ENCODE peak calls at places on chromosome 9, in five cellular contexts. F, R, P, B and Q are unnamed samples. For H3K4me1 and H3K27me3, the result is how much of the 10 kb centered on the place peaks cover.

GRCh38 chr9:98667241-98667640 is 41.5 kb downstream of the GABBR2 start:
- DNase-seq in F (no peak), R (no peak), P (no peak), B (no peak), Q (no peak)

GRCh38 chr9:3478549-3478953 is 47.2 kb downstream of the RFX3 start:
- DNase-seq in F (no peak), R (no peak), P (peak), B (peak), Q (peak)

GRCh38 chr9:34687631-34688030 is 3.4 kb downstream of the CCL19 start:
- DNase-seq in F (no peak), R (no peak), P (no peak), B (no peak), Q (no peak)

GRCh38 chr9:98678244-98678842 is 30.4 kb downstream of the GABBR2 start:
- DNase-seq in F (no peak), R (peak), P (no peak), B (peak), Q (peak)

GRCh38 chr9:68627594-68627993 is 77.4 kb upstream of the PIP5K1B start:
- DNase-seq in F (no peak), R (no peak), P (no peak), B (no peak), Q (peak)

GRCh38 chr9:129996161-129996849 is 46.7 kb downstream of the FNBP1 start:
- DNase-seq in F (no peak), R (no peak), P (no peak), B (peak), Q (no peak)

GRCh38 chr9:88183798-88184495 is 45.7 kb upstream of the SPATA31C2 start:
- DNase-seq in F (no peak), R (no peak), P (no peak), B (no peak), Q (no peak)

GRCh38 chr9:117414906-117415583 is at the start of gene ASTN2:
- DNase-seq in F (peak), R (no peak), P (no peak), B (no peak), Q (peak)

GRCh38 chr9:85610074-85610855 is 131.5 kb downstream of the AGTPBP1 start:
- DNase-seq in F (peak), R (peak), P (peak), B (peak), Q (peak)

GRCh38 chr9:90915693-90916092 is 114.1 kb downstream of the SYK start:
- DNase-seq in F (no peak), R (peak), P (no peak), B (peak), Q (peak)

GRCh38 chr9:109072133-109072692 is 47.5 kb downstream of the TMEM245 start:
- DNase-seq in F (no peak), R (no peak), P (no peak), B (no peak), Q (no peak)

GRCh38 chr9:36029765-36030528 is 6.8 kb upstream of the RECK start:
- DNase-seq in F (no peak), R (no peak), P (no peak), B (peak), Q (no peak)

GRCh38 chr9:137639303-137640051 is 20.7 kb downstream of the EHMT1 start:
- DNase-seq in F (no peak), R (no peak), P (peak), B (peak), Q (no peak)

GRCh38 chr9:75226403-75227139 is 138.3 kb downstream of the OSTF1 start:
- DNase-seq in F (no peak), R (peak), P (no peak), B (no peak), Q (no peak)

GRCh38 chr9:129490583-129491485 is 130.1 kb downstream of the C9orf50 start:
- DNase-seq in F (no peak), R (no peak), P (no peak), B (peak), Q (peak)

GRCh38 chr9:124188331-124189110 is 69.2 kb upstream of the NEK6 start:
- DNase-seq in F (no peak), R (no peak), P (no peak), B (no peak), Q (no peak)

GRCh38 chr9:87337335-87338074 is 160.2 kb upstream of the DAPK1 start:
- DNase-seq in F (peak), R (peak), P (no peak), B (peak), Q (no peak)

GRCh38 chr9:112884721-112885120 is 6.0 kb downstream of the SLC46A2 start:
- DNase-seq in F (no peak), R (no peak), P (no peak), B (no peak), Q (no peak)

GRCh38 chr9:75907329-75907728 is 16.9 kb downstream of the PCSK5 start:
- DNase-seq in F (no peak), R (no peak), P (no peak), B (no peak), Q (no peak)

GRCh38 chr9:136686794-136687711 is at the start of gene AGPAT2:
- DNase-seq in F (no peak), R (no peak), P (peak), B (peak), Q (peak)

GRCh38 chr9:28688172-28688571 is 1114.9 kb upstream of the C9orf72 start:
- DNase-seq in F (no peak), R (peak), P (no peak), B (no peak), Q (no peak)

GRCh38 chr9:121963542-121963995 is 129.5 kb downstream of the TTLL11 start:
- DNase-seq in F (no peak), R (no peak), P (no peak), B (peak), Q (no peak)

GRCh38 chr9:36301227-36301626 is 43.0 kb upstream of the GNE start:
- DNase-seq in F (no peak), R (no peak), P (no peak), B (no peak), Q (no peak)

GRCh38 chr9:78515108-78515507 is 218.2 kb downstream of the PSAT1 start:
- DNase-seq in F (no peak), R (no peak), P (no peak), B (no peak), Q (no peak)

GRCh38 chr9:114938687-114939575 is 8.5 kb upstream of the TNFSF8 start:
- DNase-seq in F (no peak), R (no peak), P (no peak), B (peak), Q (no peak)

GRCh38 chr9:132036521-132036920 is 43.1 kb downstream of the MED27 start:
- DNase-seq in F (no peak), R (no peak), P (no peak), B (no peak), Q (no peak)

GRCh38 chr9:18710089-18710488 is 236.1 kb downstream of the ADAMTSL1 start:
- DNase-seq in F (no peak), R (no peak), P (no peak), B (peak), Q (no peak)

GRCh38 chr9:134365115-134365596 is 38.9 kb downstream of the RXRA start:
- DNase-seq in F (no peak), R (no peak), P (no peak), B (no peak), Q (no peak)

GRCh38 chr9:134367796-134368490 is 41.7 kb downstream of the RXRA start:
- DNase-seq in F (no peak), R (no peak), P (no peak), B (no peak), Q (no peak)

GRCh38 chr9:134367061-134367460 is 40.8 kb downstream of the RXRA start:
- DNase-seq in F (no peak), R (no peak), P (no peak), B (no peak), Q (no peak)

GRCh38 chr9:134365791-134366222 is 39.6 kb downstream of the RXRA start:
- DNase-seq in F (peak), R (no peak), P (no peak), B (peak), Q (no peak)

DNA sequence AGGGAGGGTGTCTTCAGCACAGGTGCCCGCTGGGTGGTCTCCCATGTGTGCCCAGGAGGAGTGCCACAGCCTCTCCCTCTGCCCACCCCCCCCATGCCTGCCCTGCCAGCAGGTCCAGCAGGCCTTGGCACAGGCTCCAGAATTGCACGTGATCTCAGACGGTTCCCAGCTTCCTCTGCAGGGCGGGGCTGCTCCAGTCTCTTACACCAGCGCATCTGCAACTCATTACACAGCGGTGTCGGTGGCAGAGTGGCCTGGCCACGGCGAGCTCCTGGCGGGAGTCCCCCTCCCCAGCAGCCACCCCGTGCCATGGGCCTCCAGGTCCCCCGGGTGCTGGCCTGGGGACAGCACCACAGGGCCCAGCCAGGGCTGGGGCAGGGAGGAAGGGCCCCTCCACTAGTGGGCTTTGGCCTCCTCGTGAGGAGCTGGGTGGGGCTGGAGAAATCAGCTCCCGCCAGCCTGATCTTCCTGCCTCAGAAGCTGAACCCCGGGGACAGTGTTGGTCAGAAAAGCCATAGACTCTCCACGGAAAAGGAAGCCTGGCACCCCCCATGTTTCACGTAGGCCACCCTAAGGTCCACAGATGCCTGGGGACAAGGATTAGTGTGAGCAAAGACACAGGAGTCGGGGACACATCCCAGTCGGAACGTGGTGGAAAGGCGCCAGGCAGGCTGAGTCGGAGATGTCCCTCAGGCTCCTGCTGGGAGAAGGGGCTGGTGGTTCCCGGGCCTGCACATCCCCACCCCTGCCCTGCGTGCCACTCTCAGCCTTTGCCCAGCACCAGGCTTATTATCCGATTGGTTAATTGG is 40.2 kb downstream of the RXRA start:
- DNase-seq in F (no peak), R (no peak), P (no peak), B (peak), Q (peak)
- H3K4me3 ChIP-seq in F (no peak), R (no peak), P (no peak), B (peak), Q (no peak)

GRCh38 chr9:93220627-93221425 is 36.9 kb downstream of the WNK2 start:
- DNase-seq in F (no peak), R (no peak), P (no peak), B (no peak), Q (no peak)
- H3K4me1 ChIP-seq in F (under half), R (under half), P (under half), B (under half), Q (under half)

GRCh38 chr9:126650404-126650804 is 36.7 kb downstream of the LMX1B start:
- DNase-seq in F (no peak), R (no peak), P (no peak), B (no peak), Q (no peak)
- H3K27me3 ChIP-seq in F (under half), R (half or more), P (under half), B (under half), Q (under half)

DNA sequence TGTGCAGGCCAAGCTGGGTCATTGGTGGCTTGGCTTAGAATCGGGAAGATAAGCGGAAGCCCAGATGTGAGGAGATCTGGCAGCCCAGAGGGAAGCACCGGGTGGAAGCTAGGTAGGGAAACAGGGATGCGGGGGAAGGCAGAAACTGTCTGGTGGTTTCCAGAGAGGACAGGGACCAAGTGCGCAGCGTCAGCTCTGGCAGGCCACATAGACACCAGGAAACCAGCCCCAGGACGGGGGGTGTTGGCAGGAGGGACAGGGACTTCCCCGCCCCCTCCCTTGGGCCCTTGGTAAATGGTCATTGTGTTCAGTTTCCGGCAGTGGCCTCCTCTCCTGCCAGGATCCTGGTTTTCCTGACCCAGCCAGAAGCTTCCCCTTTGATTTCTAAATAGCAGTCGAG is 2.0 kb downstream of the RALGDS start:
- DNase-seq in F (no peak), R (no peak), P (no peak), B (peak), Q (no peak)
- H3K4me3 ChIP-seq in F (no peak), R (no peak), P (no peak), B (peak), Q (no peak)

GRCh38 chr9:111023090-111023489 is 15.2 kb downstream of the LPAR1 start:
- DNase-seq in F (no peak), R (no peak), P (no peak), B (no peak), Q (no peak)
- H3K4me1 ChIP-seq in F (under half), R (under half), P (under half), B (under half), Q (under half)

DNA sequence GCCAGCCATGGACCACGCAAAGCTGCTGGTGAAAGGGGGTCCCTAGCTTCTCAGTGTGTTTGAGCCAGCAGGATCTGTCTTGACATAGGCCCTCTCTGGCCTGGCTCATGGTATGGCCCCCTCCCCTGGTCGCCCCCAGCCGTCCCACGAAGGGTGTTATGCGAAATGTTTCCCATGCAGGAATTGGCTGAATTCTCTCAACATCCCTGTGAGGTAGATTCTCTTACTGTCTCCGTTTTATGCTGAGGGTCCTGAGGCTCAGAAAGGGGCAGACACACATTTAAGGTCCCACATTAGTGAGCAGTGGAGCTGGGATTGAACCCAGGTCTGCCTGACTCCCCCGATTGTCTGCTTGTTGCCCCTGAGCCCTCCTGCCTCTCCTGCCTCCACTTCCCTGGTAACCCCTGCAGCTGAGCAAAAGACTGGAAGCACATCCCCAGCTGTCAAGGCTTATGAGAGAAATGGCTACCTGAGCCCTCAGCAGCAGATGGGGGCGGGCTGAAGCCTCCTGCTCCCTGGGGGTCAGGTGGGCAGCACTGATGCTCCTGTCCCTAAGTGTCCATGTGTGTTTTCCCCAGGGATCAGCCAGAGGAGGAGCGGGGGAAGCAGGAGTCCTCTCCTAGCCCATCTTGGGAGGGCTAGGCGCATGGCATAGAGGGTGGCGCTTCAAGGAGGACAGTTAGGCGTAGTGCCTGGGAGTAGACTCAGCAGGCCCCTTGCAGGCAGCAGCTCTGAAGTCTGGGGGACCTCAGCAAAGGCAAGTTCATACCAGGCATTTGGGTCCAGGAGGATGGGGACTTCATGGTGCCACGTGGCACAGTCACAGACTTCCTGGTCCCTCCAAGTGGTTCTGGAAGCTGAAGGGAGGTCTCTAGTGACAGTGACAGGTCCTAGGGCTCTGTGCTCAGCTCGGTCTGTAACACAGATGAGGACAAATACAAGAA is 49.0 kb upstream of the GARNL3 start:
- DNase-seq in F (no peak), R (no peak), P (no peak), B (no peak), Q (no peak)
- H3K27me3 ChIP-seq in F (under half), R (under half), P (under half), B (under half), Q (under half)